ENCODE peak calls at places on chromosomes 13 and 19, in nine cellular contexts. Y is upper lobe of right lung, V is heart right ventricle, I is cardiac muscle cell, U is substantia nigra, E is right cardiac atrium, O is body of pancreas, G is HCT116, W is dorsolateral prefrontal cortex. B is an unnamed sample.

GRCh38 chr19:46269085-46269484 is 27.8 kb upstream of the HIF3A start:
- DNase-seq in Y (no peak), V (no peak), I (no peak), U (no peak), E (no peak), O (no peak), G (no peak), W (no peak), B (no peak)

GRCh38 chr19:7783991-7784421 is 21.0 kb downstream of the CLEC4M start:
- DNase-seq in Y (peak; percentile 67), V (no peak), I (peak; percentile 62), U (no peak), E (no peak), O (no peak), G (no peak), W (no peak), B (no peak)

GRCh38 chr13:28049880-28050871 is 50.2 kb downstream of the FLT3 start:
- DNase-seq in Y (no peak), V (no peak), I (no peak), U (no peak), E (no peak), O (no peak), G (no peak), W (no peak), B (no peak)

GRCh38 chr13:44698076-44698475 is 121.9 kb upstream of the TSC22D1 start:
- DNase-seq in Y (no peak), V (no peak), I (no peak), U (peak; percentile 59), E (no peak), O (no peak), G (no peak), W (peak; percentile 36), B (no peak)

GRCh38 chr19:37551123-37551993 is 43.2 kb downstream of the ZNF571 start:
- DNase-seq in Y (no peak), V (peak; percentile 47), I (peak; percentile 84), U (no peak), E (peak; percentile 64), O (no peak), G (no peak), W (no peak), B (no peak)

GRCh38 chr13:97975851-97976550 is 22.5 kb downstream of the IPO5 start:
- DNase-seq in Y (no peak), V (peak; percentile 88), I (peak; percentile 92), U (peak; percentile 87), E (peak; percentile 97), O (peak; percentile 93), G (peak; percentile 42), W (peak; percentile 86), B (no peak)

GRCh38 chr13:54357284-54357933 is 1328.8 kb downstream of the OLFM4 start:
- DNase-seq in Y (no peak), V (no peak), I (no peak), U (no peak), E (no peak), O (no peak), G (no peak), W (no peak), B (no peak)

GRCh38 chr13:95471960-95472359 is 80.6 kb upstream of the CLDN10 start:
- DNase-seq in Y (no peak), V (no peak), I (no peak), U (no peak), E (no peak), O (no peak), G (no peak), W (no peak), B (no peak)

GRCh38 chr19:33390120-33390907 is 16.8 kb downstream of the CEBPG start:
- DNase-seq in Y (peak; percentile 75), V (peak; percentile 62), I (peak; percentile 71), U (no peak), E (peak; percentile 89), O (no peak), G (no peak), W (no peak), B (no peak)

GRCh38 chr13:43551897-43552456 is 234.8 kb downstream of the ENOX1 start:
- DNase-seq in Y (no peak), V (no peak), I (no peak), U (no peak), E (no peak), O (no peak), G (no peak), W (no peak), B (no peak)

DNA sequence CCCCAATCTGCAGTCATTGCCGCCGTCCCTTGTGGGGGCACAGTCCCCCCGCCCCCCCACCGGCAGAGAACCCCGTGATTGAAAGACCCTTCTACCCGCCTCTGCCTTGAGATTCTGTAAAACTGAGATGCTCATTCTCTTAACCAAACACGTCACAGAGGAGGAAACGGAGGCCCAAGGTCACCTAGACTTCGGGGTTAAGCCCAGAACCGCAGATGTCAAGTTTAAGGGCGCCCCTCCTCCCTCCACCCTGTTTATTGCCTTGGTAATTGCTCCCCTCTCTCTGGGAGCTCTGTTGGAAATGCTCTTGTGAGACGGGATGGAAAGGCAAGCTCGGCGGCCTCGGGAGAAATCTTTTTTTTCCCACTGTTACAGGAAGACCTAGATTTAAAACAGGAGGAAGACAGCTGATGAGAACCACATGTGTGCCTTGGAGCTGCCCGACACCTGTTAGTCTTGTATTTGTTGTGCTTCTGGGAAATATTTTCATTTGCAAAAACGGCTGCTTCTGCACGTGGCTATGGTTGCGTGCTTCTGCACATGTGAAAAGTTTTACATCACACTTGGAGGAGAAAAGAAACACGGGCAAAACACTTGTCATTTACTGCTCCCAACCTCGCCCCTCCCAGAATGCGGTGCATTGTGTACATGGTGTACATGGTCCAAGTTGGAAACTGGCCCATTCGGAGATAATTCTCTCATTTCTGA is 1.1 kb upstream of the MED26 start:
- DNase-seq in Y (no peak), V (peak; percentile 65), I (peak; percentile 70), U (no peak), E (peak; percentile 73), O (peak; percentile 53), G (no peak), W (no peak), B (peak; percentile 66)
- H3K27ac ChIP-seq in Y (peak overlapping the region; percentile 96), V (peak overlapping the region; percentile 99), I (peak overlapping the region; percentile 89), U (peak overlapping the region; percentile 85), E (peak overlapping the region; percentile 71), O (peak overlapping the region; percentile 97), G (peak overlapping the region; percentile 95), W (peak overlapping the region; percentile 87), B (peak overlapping the region; percentile 91)

GRCh38 chr13:23629566-23630272 is 59.5 kb downstream of the TNFRSF19 start:
- DNase-seq in Y (no peak), V (no peak), I (no peak), U (no peak), E (no peak), O (no peak), G (no peak), W (no peak), B (no peak)
- H3K27ac ChIP-seq in Y (no peak overlapping the region), V (peak overlapping the region; percentile 67), I (peak overlapping the region; percentile 6), U (no peak overlapping the region), E (peak overlapping the region; percentile 72), O (peak overlapping the region; percentile 10), G (no peak overlapping the region), W (no peak overlapping the region), B (no peak overlapping the region)

DNA sequence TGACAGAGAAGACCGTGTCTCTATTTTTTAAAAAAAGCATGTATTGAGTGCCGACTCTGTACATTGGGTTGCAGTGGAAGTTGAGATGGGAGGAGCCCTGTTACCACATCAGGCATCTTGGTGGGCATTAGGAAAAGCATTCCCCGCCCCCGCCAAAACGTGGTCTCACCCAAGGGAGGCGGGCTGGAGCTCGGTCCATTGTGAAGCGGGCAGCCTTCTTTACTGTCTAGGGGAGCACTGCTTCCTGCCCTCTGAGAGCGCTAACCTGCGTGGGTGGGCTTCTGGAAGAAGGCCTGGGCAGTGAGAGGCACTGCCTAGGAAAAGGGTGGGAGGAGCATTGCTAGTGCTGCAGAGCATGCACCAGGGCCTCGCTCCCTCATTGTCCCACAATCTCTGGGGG is 3.9 kb downstream of the NR1H2 start:
- DNase-seq in Y (peak; percentile 59), V (no peak), I (no peak), U (no peak), E (no peak), O (no peak), G (no peak), W (no peak), B (no peak)
- H3K27ac ChIP-seq in Y (no peak overlapping the region), V (no peak overlapping the region), I (peak overlapping the region; percentile 74), U (no peak overlapping the region), E (no peak overlapping the region), O (no peak overlapping the region), G (no peak overlapping the region), W (no peak overlapping the region), B (no peak overlapping the region)

GRCh38 chr19:41587101-41587837 is 11.3 kb downstream of the CEACAM21 start:
- DNase-seq in Y (no peak), V (no peak), I (no peak), U (no peak), E (peak; percentile 17), O (no peak), G (no peak), W (no peak), B (no peak)
- H3K27ac ChIP-seq in Y (no peak overlapping the region), V (no peak overlapping the region), I (no peak overlapping the region), U (no peak overlapping the region), E (no peak overlapping the region), O (no peak overlapping the region), G (no peak overlapping the region), W (no peak overlapping the region), B (no peak overlapping the region)

DNA sequence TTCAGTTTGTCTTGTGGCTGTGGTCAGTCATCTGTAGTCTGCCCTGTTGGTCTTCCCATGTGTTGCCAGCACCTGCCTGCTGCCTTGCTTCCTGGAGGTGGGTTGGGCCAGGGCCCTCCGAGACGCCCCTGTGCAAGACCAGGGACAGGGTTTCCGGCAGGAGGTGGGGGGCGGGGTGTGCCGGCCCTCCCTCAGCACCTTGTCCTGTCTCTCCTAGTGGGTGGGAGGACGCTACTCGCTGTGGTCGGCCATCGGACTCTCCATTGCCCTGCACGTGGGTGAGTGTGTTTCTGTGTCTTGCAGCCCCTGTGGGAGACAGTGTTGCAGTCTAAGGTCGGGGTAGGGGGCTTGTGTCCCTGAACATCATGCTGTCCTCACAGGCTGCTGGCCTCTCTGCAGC is 11.2 kb upstream of the PDCD2L start:
- DNase-seq in Y (no peak), V (no peak), I (no peak), U (no peak), E (no peak), O (no peak), G (no peak), W (no peak), B (no peak)
- H3K27ac ChIP-seq in Y (no peak overlapping the region), V (no peak overlapping the region), I (no peak overlapping the region), U (no peak overlapping the region), E (no peak overlapping the region), O (no peak overlapping the region), G (no peak overlapping the region), W (no peak overlapping the region), B (no peak overlapping the region)